ENCODE peak calls at places on chromosomes 3 and 15, in ten cellular contexts. One of them, this sample, is unnamed.

GRCh38 chr3:57048728-57049127 is 11.7 kb upstream of the SPATA12 start:
- DNase-seq in stimulated activated naive CD8-positive, alpha-beta T cell treated with anti-CD3 and anti-CD28 coated beads, Interleukin-15, amount 100 ng/mL, for 72 hours: no peak
- DNase-seq in GM23248: no peak
- DNase-seq in activated T-helper 1 cell treated with anti-CD3 and anti-CD28 coated beads, Interleukin-2, amount 50 U/mL, for 16 hours: no peak
- DNase-seq in SJSA1: no peak
- DNase-seq in GM13977: no peak
- DNase-seq in neural crest cell: no peak
- DNase-seq in mesendoderm: no peak
- DNase-seq in lung microvascular endothelial cell: no peak
- DNase-seq in activated CD4-positive, alpha-beta T cell treated with anti-CD3 and anti-CD28 coated beads, Interleukin-2, amount 50 U/mL, for 1 hour: no peak
- DNase-seq in this sample: no peak

GRCh38 chr3:187935623-187936156 is 190.4 kb upstream of the BCL6 start:
- DNase-seq in neural crest cell: no peak
- DNase-seq in SJSA1: no peak
- DNase-seq in mesendoderm: no peak
- DNase-seq in GM23248: no peak
- DNase-seq in stimulated activated naive CD8-positive, alpha-beta T cell treated with anti-CD3 and anti-CD28 coated beads, Interleukin-15, amount 100 ng/mL, for 72 hours: peak
- DNase-seq in activated T-helper 1 cell treated with anti-CD3 and anti-CD28 coated beads, Interleukin-2, amount 50 U/mL, for 16 hours: no peak
- DNase-seq in GM13977: peak
- DNase-seq in activated CD4-positive, alpha-beta T cell treated with anti-CD3 and anti-CD28 coated beads, Interleukin-2, amount 50 U/mL, for 1 hour: no peak
- DNase-seq in lung microvascular endothelial cell: peak
- DNase-seq in this sample: peak

GRCh38 chr3:158167737-158168469 is 58.0 kb downstream of the RSRC1 start:
- DNase-seq in stimulated activated naive CD8-positive, alpha-beta T cell treated with anti-CD3 and anti-CD28 coated beads, Interleukin-15, amount 100 ng/mL, for 72 hours: no peak
- DNase-seq in activated T-helper 1 cell treated with anti-CD3 and anti-CD28 coated beads, Interleukin-2, amount 50 U/mL, for 16 hours: no peak
- DNase-seq in GM23248: peak
- DNase-seq in activated CD4-positive, alpha-beta T cell treated with anti-CD3 and anti-CD28 coated beads, Interleukin-2, amount 50 U/mL, for 1 hour: no peak
- DNase-seq in mesendoderm: peak
- DNase-seq in GM13977: no peak
- DNase-seq in neural crest cell: no peak
- DNase-seq in SJSA1: peak
- DNase-seq in lung microvascular endothelial cell: peak
- DNase-seq in this sample: no peak

GRCh38 chr3:148551767-148552260 is 145.9 kb upstream of the AGTR1 start:
- DNase-seq in SJSA1: no peak
- DNase-seq in neural crest cell: no peak
- DNase-seq in lung microvascular endothelial cell: no peak
- DNase-seq in stimulated activated naive CD8-positive, alpha-beta T cell treated with anti-CD3 and anti-CD28 coated beads, Interleukin-15, amount 100 ng/mL, for 72 hours: no peak
- DNase-seq in GM23248: peak
- DNase-seq in activated T-helper 1 cell treated with anti-CD3 and anti-CD28 coated beads, Interleukin-2, amount 50 U/mL, for 16 hours: no peak
- DNase-seq in mesendoderm: no peak
- DNase-seq in GM13977: no peak
- DNase-seq in activated CD4-positive, alpha-beta T cell treated with anti-CD3 and anti-CD28 coated beads, Interleukin-2, amount 50 U/mL, for 1 hour: no peak
- DNase-seq in this sample: no peak

GRCh38 chr3:147030274-147030673 is 376.1 kb downstream of the ZIC4 start:
- DNase-seq in SJSA1: no peak
- DNase-seq in activated CD4-positive, alpha-beta T cell treated with anti-CD3 and anti-CD28 coated beads, Interleukin-2, amount 50 U/mL, for 1 hour: no peak
- DNase-seq in neural crest cell: no peak
- DNase-seq in mesendoderm: no peak
- DNase-seq in GM23248: no peak
- DNase-seq in GM13977: no peak
- DNase-seq in stimulated activated naive CD8-positive, alpha-beta T cell treated with anti-CD3 and anti-CD28 coated beads, Interleukin-15, amount 100 ng/mL, for 72 hours: no peak
- DNase-seq in activated T-helper 1 cell treated with anti-CD3 and anti-CD28 coated beads, Interleukin-2, amount 50 U/mL, for 16 hours: no peak
- DNase-seq in lung microvascular endothelial cell: no peak
- DNase-seq in this sample: no peak

GRCh38 chr3:126300761-126301481 is 56.3 kb downstream of the KLF15 start:
- DNase-seq in neural crest cell: no peak
- DNase-seq in stimulated activated naive CD8-positive, alpha-beta T cell treated with anti-CD3 and anti-CD28 coated beads, Interleukin-15, amount 100 ng/mL, for 72 hours: no peak
- DNase-seq in SJSA1: peak
- DNase-seq in GM23248: no peak
- DNase-seq in activated T-helper 1 cell treated with anti-CD3 and anti-CD28 coated beads, Interleukin-2, amount 50 U/mL, for 16 hours: no peak
- DNase-seq in activated CD4-positive, alpha-beta T cell treated with anti-CD3 and anti-CD28 coated beads, Interleukin-2, amount 50 U/mL, for 1 hour: no peak
- DNase-seq in lung microvascular endothelial cell: no peak
- DNase-seq in GM13977: no peak
- DNase-seq in mesendoderm: no peak
- DNase-seq in this sample: no peak

GRCh38 chr3:123695152-123695551 is 110.3 kb upstream of the HACD2 start:
- DNase-seq in activated CD4-positive, alpha-beta T cell treated with anti-CD3 and anti-CD28 coated beads, Interleukin-2, amount 50 U/mL, for 1 hour: no peak
- DNase-seq in SJSA1: no peak
- DNase-seq in mesendoderm: no peak
- DNase-seq in GM23248: no peak
- DNase-seq in GM13977: no peak
- DNase-seq in neural crest cell: no peak
- DNase-seq in lung microvascular endothelial cell: peak
- DNase-seq in activated T-helper 1 cell treated with anti-CD3 and anti-CD28 coated beads, Interleukin-2, amount 50 U/mL, for 16 hours: no peak
- DNase-seq in stimulated activated naive CD8-positive, alpha-beta T cell treated with anti-CD3 and anti-CD28 coated beads, Interleukin-15, amount 100 ng/mL, for 72 hours: no peak
- DNase-seq in this sample: no peak

GRCh38 chr15:89743011-89743410 is 8.0 kb downstream of the MESP1 start:
- DNase-seq in GM23248: no peak
- DNase-seq in activated CD4-positive, alpha-beta T cell treated with anti-CD3 and anti-CD28 coated beads, Interleukin-2, amount 50 U/mL, for 1 hour: no peak
- DNase-seq in GM13977: no peak
- DNase-seq in SJSA1: no peak
- DNase-seq in stimulated activated naive CD8-positive, alpha-beta T cell treated with anti-CD3 and anti-CD28 coated beads, Interleukin-15, amount 100 ng/mL, for 72 hours: no peak
- DNase-seq in lung microvascular endothelial cell: no peak
- DNase-seq in neural crest cell: no peak
- DNase-seq in activated T-helper 1 cell treated with anti-CD3 and anti-CD28 coated beads, Interleukin-2, amount 50 U/mL, for 16 hours: no peak
- DNase-seq in mesendoderm: no peak
- DNase-seq in this sample: no peak

GRCh38 chr3:144708437-144708836 is 736.8 kb downstream of the DIPK2A start:
- DNase-seq in SJSA1: no peak
- DNase-seq in activated CD4-positive, alpha-beta T cell treated with anti-CD3 and anti-CD28 coated beads, Interleukin-2, amount 50 U/mL, for 1 hour: no peak
- DNase-seq in stimulated activated naive CD8-positive, alpha-beta T cell treated with anti-CD3 and anti-CD28 coated beads, Interleukin-15, amount 100 ng/mL, for 72 hours: no peak
- DNase-seq in lung microvascular endothelial cell: no peak
- DNase-seq in GM13977: no peak
- DNase-seq in mesendoderm: no peak
- DNase-seq in neural crest cell: no peak
- DNase-seq in activated T-helper 1 cell treated with anti-CD3 and anti-CD28 coated beads, Interleukin-2, amount 50 U/mL, for 16 hours: no peak
- DNase-seq in GM23248: no peak
- DNase-seq in this sample: no peak

GRCh38 chr15:89954541-89954940 is 41.8 kb upstream of the ARPIN start:
- DNase-seq in lung microvascular endothelial cell: no peak
- DNase-seq in activated T-helper 1 cell treated with anti-CD3 and anti-CD28 coated beads, Interleukin-2, amount 50 U/mL, for 16 hours: no peak
- DNase-seq in stimulated activated naive CD8-positive, alpha-beta T cell treated with anti-CD3 and anti-CD28 coated beads, Interleukin-15, amount 100 ng/mL, for 72 hours: no peak
- DNase-seq in SJSA1: no peak
- DNase-seq in GM13977: no peak
- DNase-seq in neural crest cell: no peak
- DNase-seq in GM23248: no peak
- DNase-seq in activated CD4-positive, alpha-beta T cell treated with anti-CD3 and anti-CD28 coated beads, Interleukin-2, amount 50 U/mL, for 1 hour: no peak
- DNase-seq in mesendoderm: no peak
- DNase-seq in this sample: no peak

GRCh38 chr3:308597-309321 is 112.2 kb downstream of the CHL1 start:
- DNase-seq in mesendoderm: no peak
- DNase-seq in activated T-helper 1 cell treated with anti-CD3 and anti-CD28 coated beads, Interleukin-2, amount 50 U/mL, for 16 hours: no peak
- DNase-seq in GM23248: no peak
- DNase-seq in neural crest cell: no peak
- DNase-seq in GM13977: no peak
- DNase-seq in lung microvascular endothelial cell: no peak
- DNase-seq in stimulated activated naive CD8-positive, alpha-beta T cell treated with anti-CD3 and anti-CD28 coated beads, Interleukin-15, amount 100 ng/mL, for 72 hours: no peak
- DNase-seq in SJSA1: no peak
- DNase-seq in activated CD4-positive, alpha-beta T cell treated with anti-CD3 and anti-CD28 coated beads, Interleukin-2, amount 50 U/mL, for 1 hour: no peak
- DNase-seq in this sample: no peak

GRCh38 chr3:32045091-32045964 is 61.1 kb upstream of the GPD1L start:
- DNase-seq in GM23248: peak
- DNase-seq in neural crest cell: no peak
- DNase-seq in lung microvascular endothelial cell: peak
- DNase-seq in GM13977: no peak
- DNase-seq in SJSA1: no peak
- DNase-seq in mesendoderm: peak
- DNase-seq in activated T-helper 1 cell treated with anti-CD3 and anti-CD28 coated beads, Interleukin-2, amount 50 U/mL, for 16 hours: no peak
- DNase-seq in stimulated activated naive CD8-positive, alpha-beta T cell treated with anti-CD3 and anti-CD28 coated beads, Interleukin-15, amount 100 ng/mL, for 72 hours: no peak
- DNase-seq in activated CD4-positive, alpha-beta T cell treated with anti-CD3 and anti-CD28 coated beads, Interleukin-2, amount 50 U/mL, for 1 hour: no peak
- DNase-seq in this sample: peak

GRCh38 chr3:124395584-124396340 is 334.5 kb upstream of the UMPS start:
- DNase-seq in GM13977: no peak
- DNase-seq in SJSA1: no peak
- DNase-seq in lung microvascular endothelial cell: no peak
- DNase-seq in neural crest cell: no peak
- DNase-seq in activated CD4-positive, alpha-beta T cell treated with anti-CD3 and anti-CD28 coated beads, Interleukin-2, amount 50 U/mL, for 1 hour: no peak
- DNase-seq in mesendoderm: no peak
- DNase-seq in activated T-helper 1 cell treated with anti-CD3 and anti-CD28 coated beads, Interleukin-2, amount 50 U/mL, for 16 hours: no peak
- DNase-seq in GM23248: no peak
- DNase-seq in stimulated activated naive CD8-positive, alpha-beta T cell treated with anti-CD3 and anti-CD28 coated beads, Interleukin-15, amount 100 ng/mL, for 72 hours: no peak
- DNase-seq in this sample: no peak

GRCh38 chr15:101258238-101259144 is 6.6 kb upstream of the CHSY1 start:
- DNase-seq in stimulated activated naive CD8-positive, alpha-beta T cell treated with anti-CD3 and anti-CD28 coated beads, Interleukin-15, amount 100 ng/mL, for 72 hours: peak
- DNase-seq in GM23248: peak
- DNase-seq in GM13977: peak
- DNase-seq in lung microvascular endothelial cell: peak
- DNase-seq in activated CD4-positive, alpha-beta T cell treated with anti-CD3 and anti-CD28 coated beads, Interleukin-2, amount 50 U/mL, for 1 hour: peak
- DNase-seq in activated T-helper 1 cell treated with anti-CD3 and anti-CD28 coated beads, Interleukin-2, amount 50 U/mL, for 16 hours: no peak
- DNase-seq in neural crest cell: peak
- DNase-seq in SJSA1: no peak
- DNase-seq in mesendoderm: peak
- DNase-seq in this sample: peak

GRCh38 chr3:45139372-45139894 is 6.7 kb downstream of the CDCP1 start:
- DNase-seq in GM23248: peak
- DNase-seq in activated CD4-positive, alpha-beta T cell treated with anti-CD3 and anti-CD28 coated beads, Interleukin-2, amount 50 U/mL, for 1 hour: no peak
- DNase-seq in stimulated activated naive CD8-positive, alpha-beta T cell treated with anti-CD3 and anti-CD28 coated beads, Interleukin-15, amount 100 ng/mL, for 72 hours: no peak
- DNase-seq in mesendoderm: no peak
- DNase-seq in neural crest cell: no peak
- DNase-seq in lung microvascular endothelial cell: no peak
- DNase-seq in SJSA1: no peak
- DNase-seq in activated T-helper 1 cell treated with anti-CD3 and anti-CD28 coated beads, Interleukin-2, amount 50 U/mL, for 16 hours: no peak
- DNase-seq in GM13977: no peak
- DNase-seq in this sample: no peak

GRCh38 chr15:70508561-70509281 is 254.6 kb downstream of the UACA start:
- DNase-seq in GM23248: peak
- DNase-seq in SJSA1: peak
- DNase-seq in GM13977: no peak
- DNase-seq in neural crest cell: no peak
- DNase-seq in lung microvascular endothelial cell: peak
- DNase-seq in mesendoderm: peak
- DNase-seq in stimulated activated naive CD8-positive, alpha-beta T cell treated with anti-CD3 and anti-CD28 coated beads, Interleukin-15, amount 100 ng/mL, for 72 hours: no peak
- DNase-seq in activated CD4-positive, alpha-beta T cell treated with anti-CD3 and anti-CD28 coated beads, Interleukin-2, amount 50 U/mL, for 1 hour: no peak
- DNase-seq in activated T-helper 1 cell treated with anti-CD3 and anti-CD28 coated beads, Interleukin-2, amount 50 U/mL, for 16 hours: no peak
- DNase-seq in this sample: no peak

GRCh38 chr3:29937185-29937584 is 656.3 kb downstream of the RBMS3 start:
- DNase-seq in activated CD4-positive, alpha-beta T cell treated with anti-CD3 and anti-CD28 coated beads, Interleukin-2, amount 50 U/mL, for 1 hour: no peak
- DNase-seq in lung microvascular endothelial cell: no peak
- DNase-seq in GM23248: peak
- DNase-seq in GM13977: no peak
- DNase-seq in mesendoderm: no peak
- DNase-seq in SJSA1: no peak
- DNase-seq in stimulated activated naive CD8-positive, alpha-beta T cell treated with anti-CD3 and anti-CD28 coated beads, Interleukin-15, amount 100 ng/mL, for 72 hours: no peak
- DNase-seq in neural crest cell: no peak
- DNase-seq in activated T-helper 1 cell treated with anti-CD3 and anti-CD28 coated beads, Interleukin-2, amount 50 U/mL, for 16 hours: no peak
- DNase-seq in this sample: no peak

GRCh38 chr15:39738998-39739397 is 43.6 kb downstream of the FSIP1 start:
- DNase-seq in GM23248: no peak
- DNase-seq in GM13977: no peak
- DNase-seq in lung microvascular endothelial cell: no peak
- DNase-seq in activated CD4-positive, alpha-beta T cell treated with anti-CD3 and anti-CD28 coated beads, Interleukin-2, amount 50 U/mL, for 1 hour: no peak
- DNase-seq in neural crest cell: no peak
- DNase-seq in stimulated activated naive CD8-positive, alpha-beta T cell treated with anti-CD3 and anti-CD28 coated beads, Interleukin-15, amount 100 ng/mL, for 72 hours: no peak
- DNase-seq in activated T-helper 1 cell treated with anti-CD3 and anti-CD28 coated beads, Interleukin-2, amount 50 U/mL, for 16 hours: no peak
- DNase-seq in mesendoderm: no peak
- DNase-seq in SJSA1: no peak
- DNase-seq in this sample: no peak